ENCODE peak calls at places on chromosomes 11 and 22, in four cellular contexts. One of them, this sample, is unnamed.

GRCh38 chr11:83801799-83802198 is 515.6 kb upstream of the CCDC90B start:
- DNase-seq in H9: no peak
- DNase-seq in mammary epithelial cell: no peak
- DNase-seq in PC-9: no peak
- DNase-seq in this sample: no peak

GRCh38 chr11:128553662-128554392 is 33.5 kb downstream of the ETS1 start:
- DNase-seq in H9: no peak
- DNase-seq in mammary epithelial cell: no peak
- DNase-seq in PC-9: no peak
- DNase-seq in this sample: peak; percentile 88

GRCh38 chr11:31757245-31757835 is 53.8 kb downstream of the PAX6 start:
- DNase-seq in H9: no peak
- DNase-seq in mammary epithelial cell: no peak
- DNase-seq in PC-9: no peak
- DNase-seq in this sample: no peak

GRCh38 chr22:25419247-25420113 is 145.0 kb upstream of the GRK3 start:
- DNase-seq in H9: no peak
- DNase-seq in mammary epithelial cell: no peak
- DNase-seq in PC-9: no peak
- DNase-seq in this sample: no peak

GRCh38 chr11:126357969-126358762 is 2.7 kb downstream of the ST3GAL4 start:
- DNase-seq in H9: no peak
- DNase-seq in mammary epithelial cell: no peak
- DNase-seq in PC-9: no peak
- DNase-seq in this sample: no peak

GRCh38 chr22:44721206-44721605 is 19.2 kb downstream of the PRR5 start:
- DNase-seq in H9: no peak
- DNase-seq in mammary epithelial cell: no peak
- DNase-seq in PC-9: no peak
- DNase-seq in this sample: no peak

GRCh38 chr11:132131962-132132361 is 761.5 kb downstream of the NTM start:
- DNase-seq in H9: peak; percentile 67
- DNase-seq in mammary epithelial cell: no peak
- DNase-seq in PC-9: no peak
- DNase-seq in this sample: no peak

GRCh38 chr11:32382339-32383049 is 52.8 kb downstream of the WT1 start:
- DNase-seq in H9: no peak
- DNase-seq in mammary epithelial cell: peak; percentile 37
- DNase-seq in PC-9: no peak
- DNase-seq in this sample: peak; percentile 32

GRCh38 chr22:36660510-36660840 is 43.1 kb downstream of the CACNG2 start:
- DNase-seq in H9: no peak
- DNase-seq in mammary epithelial cell: peak; percentile 7
- DNase-seq in PC-9: no peak
- DNase-seq in this sample: no peak

GRCh38 chr11:8910662-8911039 is 338 bp upstream of the AKIP1 start:
- DNase-seq in H9: no peak
- DNase-seq in mammary epithelial cell: no peak
- DNase-seq in PC-9: no peak
- DNase-seq in this sample: no peak

GRCh38 chr11:111792955-111793500 is 26.8 kb upstream of the PPP2R1B start:
- DNase-seq in H9: no peak
- DNase-seq in mammary epithelial cell: no peak
- DNase-seq in PC-9: no peak
- DNase-seq in this sample: no peak

GRCh38 chr11:70038034-70038834 is 39.9 kb upstream of the ANO1 start:
- DNase-seq in H9: peak; percentile 13
- DNase-seq in mammary epithelial cell: no peak
- DNase-seq in PC-9: no peak
- DNase-seq in this sample: no peak

GRCh38 chr11:76577199-76577920 is 93.2 kb downstream of the LRRC32 start:
- DNase-seq in H9: no peak
- DNase-seq in mammary epithelial cell: peak; percentile 86
- DNase-seq in PC-9: peak; percentile 97
- DNase-seq in this sample: peak; percentile 85

GRCh38 chr11:24574461-24574860 is 77.6 kb downstream of the LUZP2 start:
- DNase-seq in H9: no peak
- DNase-seq in mammary epithelial cell: no peak
- DNase-seq in PC-9: no peak
- DNase-seq in this sample: peak; percentile 28

GRCh38 chr11:12287009-12287373 is 90.4 kb upstream of the PARVA start:
- DNase-seq in H9: no peak
- DNase-seq in mammary epithelial cell: peak; percentile 78
- DNase-seq in PC-9: peak; percentile 54
- DNase-seq in this sample: peak; percentile 94

GRCh38 chr11:87097582-87097981 is 59.8 kb downstream of the TMEM135 start:
- DNase-seq in H9: peak; percentile 55
- DNase-seq in mammary epithelial cell: peak; percentile 22
- DNase-seq in PC-9: peak; percentile 10
- DNase-seq in this sample: peak; percentile 20

GRCh38 chr22:46763051-46763705 is 728 bp downstream of the TBC1D22A start:
- DNase-seq in H9: no peak
- DNase-seq in mammary epithelial cell: no peak
- DNase-seq in PC-9: no peak
- DNase-seq in this sample: no peak

GRCh38 chr11:35166369-35167360 is 27.7 kb downstream of the CD44 start:
- DNase-seq in H9: no peak
- DNase-seq in mammary epithelial cell: peak; percentile 98
- DNase-seq in PC-9: peak; percentile 90
- DNase-seq in this sample: peak; percentile 97

GRCh38 chr11:69352181-69352580 is 58.2 kb downstream of the MYEOV start:
- DNase-seq in H9: no peak
- DNase-seq in mammary epithelial cell: no peak
- DNase-seq in PC-9: no peak
- DNase-seq in this sample: peak; percentile 51

GRCh38 chr11:116513894-116514293 is 258.9 kb downstream of the BUD13 start:
- DNase-seq in H9: peak; percentile 75
- DNase-seq in mammary epithelial cell: no peak
- DNase-seq in PC-9: peak; percentile 3
- DNase-seq in this sample: peak; percentile 18

GRCh38 chr11:108340958-108341357 is 118.1 kb downstream of the ATM start:
- DNase-seq in H9: peak; percentile 68
- DNase-seq in mammary epithelial cell: peak; percentile 96
- DNase-seq in PC-9: peak; percentile 51
- DNase-seq in this sample: no peak

GRCh38 chr11:126327280-126328000 is 23.6 kb downstream of the DCPS start:
- DNase-seq in H9: no peak
- DNase-seq in mammary epithelial cell: no peak
- DNase-seq in PC-9: no peak
- DNase-seq in this sample: no peak

GRCh38 chr11:124864176-124864891 is 898 bp upstream of the ROBO3 start:
- DNase-seq in H9: no peak
- DNase-seq in mammary epithelial cell: no peak
- DNase-seq in PC-9: no peak
- DNase-seq in this sample: no peak
- H3K27me3 ChIP-seq in H9: peaks cover 89% of the 10 kb centered on the region
- H3K27me3 ChIP-seq in mammary epithelial cell: peaks cover 60% of the 10 kb centered on the region
- H3K27me3 ChIP-seq in PC-9: peaks cover 86% of the 10 kb centered on the region
- H3K27me3 ChIP-seq in this sample: peaks cover 76% of the 10 kb centered on the region

GRCh38 chr11:124763156-124763947 is 1.3 kb upstream of the ESAM start:
- DNase-seq in H9: peak; percentile 84
- DNase-seq in mammary epithelial cell: peak; percentile 41
- DNase-seq in PC-9: peak; percentile 90
- DNase-seq in this sample: peak; percentile 66

GRCh38 chr11:124762077-124762623 is at the start of gene ESAM:
- DNase-seq in H9: peak; percentile 53
- DNase-seq in mammary epithelial cell: no peak
- DNase-seq in PC-9: peak; percentile 78
- DNase-seq in this sample: no peak

GRCh38 chr11:124761301-124762021 is 629 bp downstream of the ESAM start:
- DNase-seq in H9: peak; percentile 43
- DNase-seq in mammary epithelial cell: no peak
- DNase-seq in PC-9: no peak
- DNase-seq in this sample: no peak

GRCh38 chr11:124760806-124761205 is 1.3 kb downstream of the ESAM start:
- DNase-seq in H9: no peak
- DNase-seq in mammary epithelial cell: no peak
- DNase-seq in PC-9: no peak
- DNase-seq in this sample: no peak

GRCh38 chr11:124762624-124763155 is 600 bp upstream of the ESAM start:
- DNase-seq in H9: peak; percentile 50
- DNase-seq in mammary epithelial cell: no peak
- DNase-seq in PC-9: peak; percentile 53
- DNase-seq in this sample: no peak
- H2AFZ ChIP-seq in H9: no peak overlapping the region
- H2AFZ ChIP-seq in mammary epithelial cell: peak overlapping the region; percentile 45
- H2AFZ ChIP-seq in PC-9: peak overlapping the region; percentile 90
- H2AFZ ChIP-seq in this sample: no peak overlapping the region

GRCh38 chr11:68032997-68033707 is 2.7 kb downstream of the NDUFS8 start:
- DNase-seq in H9: no peak
- DNase-seq in mammary epithelial cell: no peak
- DNase-seq in PC-9: no peak
- DNase-seq in this sample: no peak

GRCh38 chr11:68030318-68031135 is at the start of gene NDUFS8:
- DNase-seq in H9: peak; percentile 99
- DNase-seq in mammary epithelial cell: peak; percentile 99
- DNase-seq in PC-9: peak; percentile 96
- DNase-seq in this sample: peak; percentile 99

GRCh38 chr11:68031136-68031459 is 617 bp downstream of the NDUFS8 start:
- DNase-seq in H9: no peak
- DNase-seq in mammary epithelial cell: no peak
- DNase-seq in PC-9: no peak
- DNase-seq in this sample: no peak

GRCh38 chr11:68033708-68034045 is 3.2 kb downstream of the NDUFS8 start:
- DNase-seq in H9: no peak
- DNase-seq in mammary epithelial cell: no peak
- DNase-seq in PC-9: no peak
- DNase-seq in this sample: no peak

DNA sequence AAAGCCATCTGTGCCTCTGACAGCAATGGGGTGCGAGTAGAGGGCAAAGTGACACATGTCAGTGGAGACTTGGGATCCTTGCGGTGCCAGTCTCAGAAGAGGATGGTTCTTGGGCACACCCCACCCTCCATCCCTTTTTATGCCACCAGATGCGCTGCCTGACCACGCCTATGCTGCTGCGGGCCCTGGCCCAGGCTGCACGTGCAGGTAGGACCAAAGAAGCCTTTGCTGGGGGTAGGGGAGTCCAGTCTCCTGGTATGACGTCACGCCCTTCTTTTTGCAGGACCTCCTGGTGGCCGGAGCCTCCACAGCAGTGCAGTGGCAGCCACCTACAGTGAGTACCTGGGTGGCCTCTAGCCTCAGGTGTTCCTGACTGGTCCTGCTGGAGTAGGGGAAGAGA is 1.5 kb downstream of the NDUFS8 start:
- DNase-seq in H9: no peak
- DNase-seq in mammary epithelial cell: no peak
- DNase-seq in PC-9: no peak
- DNase-seq in this sample: no peak
- H3K79me2 ChIP-seq in H9: no peaks in the 10 kb centered on the region
- H3K79me2 ChIP-seq in mammary epithelial cell: peaks cover 28% of the 10 kb centered on the region
- H3K79me2 ChIP-seq in PC-9: peaks cover 47% of the 10 kb centered on the region
- H3K79me2 ChIP-seq in this sample: peaks cover 15% of the 10 kb centered on the region

DNA sequence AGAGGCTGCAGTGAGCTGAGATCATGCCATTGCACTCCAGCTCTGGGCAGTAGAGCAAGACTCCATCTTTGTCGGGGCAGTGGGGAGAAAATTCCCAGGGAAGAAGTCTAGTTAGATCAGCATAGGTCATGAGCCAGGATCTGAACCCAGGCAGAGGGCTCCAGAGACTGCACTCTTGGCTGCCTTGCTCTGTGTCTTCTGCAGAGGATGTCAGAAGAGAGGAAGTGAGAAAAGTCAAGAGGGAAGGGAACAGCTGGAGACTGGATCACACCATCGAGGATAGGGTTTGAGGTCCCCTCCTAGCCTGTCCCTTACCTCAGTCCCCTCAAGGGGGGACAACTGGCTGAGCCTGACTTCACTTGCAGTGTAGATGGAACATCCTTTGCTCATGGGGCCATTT is 5.8 kb downstream of the MYOD1 start:
- DNase-seq in H9: no peak
- DNase-seq in mammary epithelial cell: no peak
- DNase-seq in PC-9: no peak
- DNase-seq in this sample: no peak
- H3K27me3 ChIP-seq in H9: peaks cover 36% of the 10 kb centered on the region
- H3K27me3 ChIP-seq in mammary epithelial cell: peaks cover 26% of the 10 kb centered on the region
- H3K27me3 ChIP-seq in PC-9: peaks cover 57% of the 10 kb centered on the region
- H3K27me3 ChIP-seq in this sample: peaks cover 30% of the 10 kb centered on the region

GRCh38 chr11:133808393-133809140 is 36.7 kb downstream of the SPATA19 start:
- DNase-seq in H9: no peak
- DNase-seq in mammary epithelial cell: no peak
- DNase-seq in PC-9: no peak
- DNase-seq in this sample: no peak
- H2AFZ ChIP-seq in H9: no peak overlapping the region
- H2AFZ ChIP-seq in mammary epithelial cell: no peak overlapping the region
- H2AFZ ChIP-seq in PC-9: no peak overlapping the region
- H2AFZ ChIP-seq in this sample: no peak overlapping the region

DNA sequence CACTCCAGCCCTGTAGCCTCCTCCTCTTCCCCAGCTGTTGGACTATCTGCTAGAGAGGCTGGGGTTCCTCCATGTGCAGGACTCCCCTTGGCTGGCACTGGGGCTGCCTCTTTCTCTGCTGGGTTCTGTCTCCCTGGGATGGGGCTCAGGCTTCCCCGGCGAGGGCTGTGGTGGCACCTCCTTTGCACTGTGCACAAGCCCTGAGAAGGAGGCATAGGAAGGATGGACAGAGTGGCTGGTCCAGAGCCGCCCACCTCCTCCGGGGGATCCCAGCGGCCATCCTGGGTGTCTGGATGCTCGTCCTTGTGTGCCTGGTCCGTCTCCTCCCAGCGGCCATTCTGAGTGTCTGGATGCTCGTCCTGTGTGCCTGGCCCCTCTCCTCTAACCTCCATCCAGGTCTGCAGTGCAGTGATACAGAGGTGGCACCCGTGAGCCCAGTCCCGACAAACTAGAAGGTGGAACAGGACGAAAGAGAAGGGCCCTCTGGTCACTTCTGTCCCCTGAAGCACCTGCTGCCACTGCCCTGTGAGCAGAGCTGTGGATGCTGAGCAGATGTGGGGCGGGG is 633.7 kb downstream of the BRD1 start:
- DNase-seq in H9: no peak
- DNase-seq in mammary epithelial cell: no peak
- DNase-seq in PC-9: no peak
- DNase-seq in this sample: no peak
- H3K79me2 ChIP-seq in H9: no peaks in the 10 kb centered on the region
- H3K79me2 ChIP-seq in mammary epithelial cell: no peaks in the 10 kb centered on the region
- H3K79me2 ChIP-seq in PC-9: no peaks in the 10 kb centered on the region
- H3K79me2 ChIP-seq in this sample: no peaks in the 10 kb centered on the region

GRCh38 chr11:1561955-1562354 is 10.1 kb downstream of the DUSP8 start:
- DNase-seq in H9: no peak
- DNase-seq in mammary epithelial cell: no peak
- DNase-seq in PC-9: no peak
- DNase-seq in this sample: no peak
- H3K27me3 ChIP-seq in H9: peaks cover 4% of the 10 kb centered on the region
- H3K27me3 ChIP-seq in mammary epithelial cell: no peaks in the 10 kb centered on the region
- H3K27me3 ChIP-seq in PC-9: no peaks in the 10 kb centered on the region
- H3K27me3 ChIP-seq in this sample: no peaks in the 10 kb centered on the region

This sample was measured in fibroblast of lung.